ENCODE peak calls at places on chromosomes 4 and X, in eight cellular contexts. R, Z, T, F, G, K, X and E are unnamed samples. For H3K27me3, the result is how much of the 10 kb centered on the place peaks cover.

GRCh38 chr4:106369456-106370060 is 980 bp upstream of the GIMD1 start:
- DNase-seq in F (no peak), Z (no peak), K (peak), T (peak), G (no peak), R (peak), X (peak), E (no peak)

GRCh38 chr4:158259955-158260575 is 49.8 kb downstream of the TMEM144 start:
- DNase-seq in R (peak), X (no peak), Z (no peak), K (peak), G (no peak), T (no peak), F (no peak), E (no peak)

GRCh38 chr4:26319467-26320158 is 1.2 kb upstream of the RBPJ start:
- DNase-seq in X (peak), Z (peak), T (peak), F (peak), G (peak), R (peak), K (peak), E (peak)

GRCh38 chrX:37315511-37316248 is 33.5 kb upstream of the PRRG1 start:
- DNase-seq in Z (no peak), F (no peak), R (no peak), G (no peak), X (no peak), K (no peak), T (no peak), E (no peak)

GRCh38 chr4:156475322-156475721 is 496.3 kb downstream of the PDGFC start:
- DNase-seq in F (no peak), T (peak), K (peak), R (peak), G (no peak), X (no peak), Z (no peak), E (no peak)

GRCh38 chr4:174714393-174715211 is 114.4 kb downstream of the GLRA3 start:
- DNase-seq in K (peak), X (peak), T (peak), Z (no peak), R (peak), G (no peak), F (no peak), E (no peak)

GRCh38 chrX:154437398-154437752 is 421 bp downstream of the GDI1 start:
- DNase-seq in X (no peak), F (no peak), Z (no peak), G (no peak), R (no peak), K (no peak), T (no peak), E (no peak)

GRCh38 chr4:128810331-128810870 is 901 bp downstream of the JADE1 start:
- DNase-seq in K (peak), G (peak), T (no peak), F (peak), Z (no peak), R (peak), X (no peak), E (no peak)

GRCh38 chr4:128835498-128836222 is 26.2 kb downstream of the JADE1 start:
- DNase-seq in R (peak), T (no peak), X (no peak), K (peak), F (no peak), Z (peak), G (peak), E (peak)

GRCh38 chrX:69128573-69128972 is 36.7 kb downstream of the PJA1 start:
- DNase-seq in Z (peak), R (peak), G (peak), X (no peak), F (no peak), K (no peak), T (no peak), E (peak)

GRCh38 chr4:10951306-10951705 is 266.7 kb upstream of the CLNK start:
- DNase-seq in K (no peak), X (no peak), Z (no peak), G (no peak), T (no peak), R (no peak), F (no peak), E (no peak)

GRCh38 chr4:41509411-41510008 is 28.4 kb upstream of the LIMCH1 start:
- DNase-seq in G (peak), F (no peak), T (no peak), R (no peak), K (no peak), Z (no peak), X (no peak), E (no peak)

GRCh38 chrX:68079961-68080360 is 353.3 kb downstream of the OPHN1 start:
- DNase-seq in X (no peak), R (peak), T (no peak), F (no peak), K (no peak), G (no peak), Z (no peak), E (no peak)

GRCh38 chrX:24082446-24082845 is 27.7 kb downstream of the EIF2S3 start:
- DNase-seq in R (no peak), Z (no peak), T (no peak), G (no peak), K (no peak), F (no peak), X (no peak), E (no peak)

GRCh38 chrX:57137481-57137880 is 284 bp upstream of the SPIN2A start:
- DNase-seq in G (no peak), F (no peak), Z (no peak), K (peak), T (no peak), X (no peak), R (peak), E (no peak)

GRCh38 chr4:17166954-17167353 is 268.5 kb upstream of the LDB2 start:
- DNase-seq in Z (no peak), R (peak), G (peak), F (no peak), K (no peak), T (no peak), X (no peak), E (no peak)

GRCh38 chr4:103204114-103204513 is 6.0 kb upstream of the CENPE start:
- DNase-seq in G (no peak), K (peak), F (no peak), T (no peak), R (peak), Z (no peak), X (no peak), E (no peak)

GRCh38 chrX:9390693-9391368 is 74.0 kb upstream of the TBL1X start:
- DNase-seq in T (no peak), G (no peak), Z (no peak), R (no peak), X (no peak), K (no peak), F (no peak), E (no peak)

GRCh38 chr4:77360451-77360850 is 203.4 kb downstream of the CCNG2 start:
- DNase-seq in T (no peak), K (no peak), R (no peak), X (no peak), F (no peak), Z (no peak), G (no peak), E (no peak)

GRCh38 chrX:10979956-10980355 is 131.2 kb upstream of the HCCS start:
- DNase-seq in X (no peak), R (no peak), Z (no peak), G (no peak), K (no peak), T (no peak), F (no peak), E (no peak)

GRCh38 chr4:87677731-87678130 is 27.7 kb downstream of the DMP1 start:
- DNase-seq in K (no peak), F (peak), X (no peak), T (no peak), R (no peak), G (no peak), Z (no peak), E (no peak)

GRCh38 chr4:15015170-15015569 is 12.9 kb downstream of the CPEB2 start:
- DNase-seq in Z (no peak), G (no peak), K (no peak), R (no peak), T (no peak), X (no peak), F (no peak), E (no peak)

GRCh38 chr4:123363729-123364128 is 32.9 kb upstream of the SPRY1 start:
- DNase-seq in X (no peak), T (no peak), Z (no peak), R (no peak), K (no peak), G (no peak), F (peak), E (no peak)

GRCh38 chr4:83112678-83113428 is 1.7 kb downstream of the PLAC8 start:
- DNase-seq in G (no peak), F (peak), K (no peak), R (no peak), Z (no peak), T (peak), X (peak), E (no peak)

GRCh38 chrX:148500428-148501120 is at the start of gene AFF2:
- DNase-seq in X (no peak), R (peak), K (peak), F (peak), T (peak), Z (peak), G (no peak), E (peak)

GRCh38 chrX:148499638-148500427 is 584 bp upstream of the AFF2 start:
- DNase-seq in Z (no peak), G (no peak), F (peak), R (no peak), T (no peak), X (no peak), K (no peak), E (no peak)

GRCh38 chrX:148501121-148502066 is 977 bp downstream of the AFF2 start:
- DNase-seq in R (no peak), T (no peak), Z (peak), G (no peak), X (no peak), K (no peak), F (peak), E (no peak)

GRCh38 chrX:148495156-148495555 is 5.3 kb upstream of the AFF2 start:
- DNase-seq in G (no peak), K (no peak), R (no peak), T (no peak), Z (no peak), X (no peak), F (no peak), E (no peak)

GRCh38 chrX:148498067-148498466 is 2.4 kb upstream of the AFF2 start:
- DNase-seq in X (no peak), K (no peak), T (no peak), G (no peak), F (no peak), Z (no peak), R (no peak), E (no peak)
- H3K4me3 ChIP-seq in X (no peak), K (no peak), T (no peak), G (no peak), F (no peak), Z (no peak), R (no peak), E (no peak)

DNA sequence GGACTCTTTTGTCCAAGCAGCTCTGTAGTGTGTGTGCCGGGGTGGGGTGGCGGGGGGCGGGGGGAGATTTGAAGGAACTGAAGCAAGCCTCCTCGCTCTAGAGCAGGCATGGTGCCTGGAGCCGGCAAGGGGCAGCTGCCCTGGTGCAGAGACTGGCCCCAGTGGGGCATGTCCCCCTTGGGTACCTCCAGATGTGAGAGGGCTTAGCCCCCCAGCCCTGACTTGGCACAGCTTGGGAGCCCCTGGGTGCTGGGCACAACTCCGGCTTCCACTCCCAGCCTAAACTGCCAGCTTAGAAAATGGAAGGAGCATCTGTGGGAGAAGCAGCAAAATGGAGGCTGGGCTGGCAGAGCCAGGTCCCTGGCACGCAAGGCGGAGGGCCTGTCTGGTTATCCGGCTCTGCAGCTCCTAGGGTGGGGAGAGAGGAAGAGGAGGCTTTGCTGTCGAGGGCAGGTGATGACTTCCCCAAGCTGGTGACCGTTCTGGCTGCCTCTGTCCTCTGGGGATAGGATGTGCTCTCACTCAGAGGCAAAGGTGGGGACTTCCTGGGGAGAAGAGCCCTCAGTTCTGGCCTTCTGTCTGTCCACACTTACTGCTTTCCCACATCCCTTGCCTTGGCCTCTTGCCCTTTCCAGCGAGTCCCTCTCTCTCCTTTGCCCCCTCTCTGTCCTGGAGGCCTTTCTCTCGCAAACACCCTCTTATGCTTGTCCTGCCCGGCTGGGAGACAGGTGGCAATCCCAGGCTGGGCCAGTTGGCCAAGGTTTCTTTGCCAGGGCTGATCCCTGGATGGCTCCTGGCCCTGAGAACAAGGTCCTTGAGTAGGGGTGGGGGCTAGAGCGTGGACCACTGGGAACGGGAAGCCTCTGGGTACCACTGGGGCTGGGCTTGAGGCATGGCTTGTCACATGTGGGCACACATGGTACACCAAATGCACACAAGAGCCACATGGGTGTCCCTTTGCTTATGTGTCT is 2.0 kb downstream of the DLG3 start:
- DNase-seq in R (no peak), F (no peak), T (no peak), K (no peak), X (no peak), G (no peak), Z (no peak), E (no peak)
- H3K27me3 ChIP-seq in R (half or more), F (under half), T (under half), K (under half), X (under half), G (under half), Z (under half), E (under half)

GRCh38 chr4:55637272-55637820 is 1.2 kb upstream of the NMU start:
- DNase-seq in K (no peak), G (no peak), R (no peak), T (no peak), X (no peak), Z (no peak), F (no peak), E (no peak)

GRCh38 chr4:55635282-55635681 is 816 bp downstream of the NMU start:
- DNase-seq in Z (no peak), G (no peak), K (no peak), F (no peak), T (no peak), R (no peak), X (no peak), E (no peak)

GRCh38 chr4:55636622-55636999 is 513 bp upstream of the NMU start:
- DNase-seq in R (no peak), K (no peak), F (no peak), G (no peak), Z (no peak), X (no peak), T (no peak), E (no peak)

GRCh38 chr4:55634417-55635128 is 1.5 kb downstream of the NMU start:
- DNase-seq in T (no peak), Z (no peak), X (no peak), R (no peak), K (no peak), F (no peak), G (no peak), E (no peak)

GRCh38 chr4:55635760-55636621 is at the start of gene NMU:
- DNase-seq in K (no peak), X (peak), R (peak), F (peak), T (no peak), G (peak), Z (peak), E (peak)
- H3K4me3 ChIP-seq in K (peak), X (no peak), R (peak), F (peak), T (peak), G (peak), Z (peak), E (peak)

GRCh38 chr4:1411436-1412375 is 5.5 kb upstream of the NKX1-1 start:
- DNase-seq in F (no peak), T (no peak), X (no peak), Z (peak), G (no peak), R (no peak), K (no peak), E (no peak)
- H3K27me3 ChIP-seq in F (under half), T (under half), X (under half), Z (half or more), G (under half), R (half or more), K (under half), E (under half)

DNA sequence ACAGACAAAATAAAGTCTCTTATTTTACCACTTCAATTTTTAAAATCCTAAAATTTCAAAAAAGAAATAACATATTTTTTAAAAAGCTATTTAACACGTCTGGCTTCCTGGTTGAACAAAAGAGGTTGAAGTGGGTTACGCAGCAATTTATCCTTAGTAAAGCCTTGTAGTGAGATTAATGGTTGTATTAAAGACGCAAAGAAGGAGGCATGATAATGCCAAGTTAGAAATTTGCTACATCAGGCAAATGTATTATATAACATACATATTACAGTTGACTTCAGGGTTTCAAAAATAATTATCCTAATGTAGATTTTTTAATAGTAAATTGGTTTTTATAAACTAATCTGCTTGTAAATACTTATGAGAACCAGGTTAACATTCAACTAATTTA is 35.3 kb downstream of the ANKRD17 start:
- DNase-seq in R (no peak), K (no peak), Z (no peak), G (no peak), F (no peak), T (no peak), X (no peak), E (no peak)
- H3K4me3 ChIP-seq in R (peak), K (no peak), Z (peak), G (peak), F (no peak), T (no peak), X (no peak), E (peak)

DNA sequence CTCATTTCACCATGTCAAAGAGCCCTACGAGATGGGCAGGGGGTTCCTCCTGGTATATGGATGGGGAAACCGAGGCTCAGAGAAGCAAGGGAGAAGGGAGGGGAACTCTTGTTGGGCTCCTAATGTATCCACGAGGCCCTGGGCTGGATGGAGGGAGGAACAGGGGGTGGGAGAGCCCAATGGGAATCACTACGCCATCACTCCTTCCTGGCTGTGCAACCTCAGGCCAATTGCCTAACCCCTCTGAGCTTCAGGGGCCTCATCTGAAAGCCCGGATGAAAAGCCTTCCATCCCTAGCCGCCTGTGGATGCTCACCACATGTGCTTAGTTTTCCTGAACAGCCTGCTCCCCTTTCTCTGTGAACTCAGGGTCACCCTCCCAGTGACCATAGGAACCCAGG is 57.8 kb downstream of the PPP2R2C start:
- DNase-seq in Z (no peak), X (no peak), R (no peak), T (no peak), F (no peak), G (no peak), K (no peak), E (no peak)
- H3K27me3 ChIP-seq in Z (under half), X (under half), R (under half), T (under half), F (under half), G (under half), K (under half), E (under half)

DNA sequence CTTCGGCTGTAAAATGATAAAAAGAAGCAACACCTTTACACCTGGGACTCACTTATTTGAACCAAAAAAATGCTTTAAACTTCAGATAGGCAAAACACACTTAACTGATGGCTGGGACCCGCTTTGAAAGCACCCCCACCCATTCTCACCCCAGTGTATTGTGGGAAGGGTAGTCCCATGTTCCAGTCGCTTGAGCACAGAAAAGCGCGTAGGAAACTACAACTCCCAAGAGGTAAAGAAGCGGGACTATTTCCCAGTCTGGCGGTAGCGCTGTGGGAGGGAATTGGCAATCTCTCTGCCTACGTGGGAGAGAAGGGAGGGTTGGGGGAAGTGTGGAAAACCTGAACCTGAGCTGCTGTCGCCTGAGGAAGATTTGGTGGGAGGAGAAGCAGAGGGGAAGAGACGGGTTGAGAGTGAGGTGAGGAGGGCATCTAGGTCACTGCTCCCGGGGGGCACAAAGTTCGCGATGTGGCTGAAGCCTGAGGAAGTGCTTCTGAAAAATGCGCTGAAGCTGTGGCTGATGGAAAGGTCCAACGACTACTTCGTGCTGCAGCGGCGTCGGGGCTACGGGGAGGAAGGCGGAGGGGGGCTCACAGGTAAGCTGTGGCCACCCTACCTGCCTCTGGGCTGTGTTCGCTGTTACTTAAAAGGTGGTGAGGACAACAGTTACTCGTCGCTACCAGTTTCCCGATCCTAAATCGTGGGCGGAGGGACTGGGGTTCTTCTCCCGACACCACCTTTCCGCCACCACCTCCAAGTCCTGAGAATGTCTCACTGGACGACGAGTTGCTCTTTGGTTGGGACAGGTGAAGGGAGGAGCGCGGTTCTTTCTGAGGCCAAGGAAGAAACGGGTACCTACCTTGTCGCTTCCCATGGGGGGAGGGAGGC is at the start of gene TBC1D8B:
- DNase-seq in X (peak), R (peak), T (peak), G (peak), F (peak), Z (peak), K (peak), E (peak)
- H3K4me3 ChIP-seq in X (peak), R (peak), T (peak), G (peak), F (peak), Z (peak), K (peak), E (peak)